ENCODE peak calls at places on chromosomes 16 and 17, in five cellular contexts. E, C, K, A and M are unnamed samples.

GRCh38 chr17:77498875-77499698 is 358.3 kb downstream of the SEC14L1 start:
- DNase-seq in E (peak; percentile 5), C (peak; percentile 7), K (no peak), A (no peak), M (no peak)

GRCh38 chr17:36849871-36850348 is 87.4 kb upstream of the LHX1 start:
- DNase-seq in E (no peak), C (peak; percentile 7), K (no peak), A (no peak), M (no peak)

GRCh38 chr17:42853968-42854790 is 3.2 kb downstream of the AOC3 start:
- DNase-seq in E (no peak), C (no peak), K (no peak), A (no peak), M (no peak)

GRCh38 chr17:67469208-67469980 is 92.3 kb downstream of the PITPNC1 start:
- DNase-seq in E (no peak), C (peak; percentile 40), K (no peak), A (no peak), M (no peak)

GRCh38 chr17:48997827-48998556 is 807 bp downstream of the IGF2BP1 start:
- DNase-seq in E (no peak), C (no peak), K (no peak), A (no peak), M (no peak)

GRCh38 chr16:610513-611381 is 20.0 kb upstream of the WFIKKN1 start:
- DNase-seq in E (peak; percentile 68), C (peak; percentile 40), K (no peak), A (peak; percentile 65), M (peak; percentile 63)

GRCh38 chr16:89172171-89172900 is 788 bp downstream of the CDH15 start:
- DNase-seq in E (no peak), C (no peak), K (no peak), A (no peak), M (no peak)

GRCh38 chr16:76535-77272 is 1.3 kb upstream of the MPG start:
- DNase-seq in E (peak; percentile 71), C (peak; percentile 43), K (no peak), A (peak; percentile 86), M (peak; percentile 83)

GRCh38 chr16:23122107-23122506 is 27.1 kb downstream of the USP31 start:
- DNase-seq in E (no peak), C (no peak), K (no peak), A (no peak), M (no peak)

GRCh38 chr17:64157669-64158180 is 27.8 kb upstream of the ERN1 start:
- DNase-seq in E (no peak), C (no peak), K (no peak), A (no peak), M (no peak)
- H3K27ac ChIP-seq in E (no peak overlapping the region), C (no peak overlapping the region), K (no peak overlapping the region), A (no peak overlapping the region), M (no peak overlapping the region)

DNA sequence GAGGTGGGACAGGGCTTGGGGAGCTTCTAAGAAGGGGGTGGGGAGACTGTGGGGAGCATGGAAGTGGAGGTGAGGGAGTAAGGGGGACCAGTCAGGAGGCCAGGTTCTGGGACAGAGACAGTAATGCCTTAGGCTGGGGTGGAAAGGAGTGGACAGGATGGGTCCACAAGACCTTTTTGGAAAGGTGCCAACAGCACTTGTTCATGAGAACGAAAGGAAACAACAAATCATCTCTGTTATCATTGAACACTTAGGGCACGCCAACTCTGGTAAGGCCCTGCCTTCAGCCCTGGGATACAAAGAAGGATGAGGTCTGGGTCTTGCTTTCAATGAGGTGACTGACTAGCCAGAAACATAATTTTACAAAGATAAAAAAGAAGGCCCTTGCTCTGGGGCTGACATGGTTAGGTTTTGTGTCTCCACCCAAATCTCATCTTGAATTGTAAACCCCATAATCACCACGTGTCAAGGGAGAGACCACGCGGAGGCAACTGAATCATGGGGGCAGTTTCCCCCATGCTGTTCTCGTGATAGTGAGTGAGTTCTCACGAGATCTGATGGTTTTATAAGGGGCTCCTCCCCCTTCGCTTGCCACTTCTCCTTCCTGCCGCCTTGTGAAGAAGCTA is 113.8 kb downstream of the SLC39A11 start:
- DNase-seq in E (no peak), C (no peak), K (no peak), A (no peak), M (no peak)
- H3K27ac ChIP-seq in E (no peak overlapping the region), C (no peak overlapping the region), K (no peak overlapping the region), A (no peak overlapping the region), M (no peak overlapping the region)

GRCh38 chr17:682150-682549 is 32.5 kb downstream of the VPS53 start:
- DNase-seq in E (no peak), C (no peak), K (no peak), A (no peak), M (no peak)

GRCh38 chr17:683499-684254 is 31.0 kb downstream of the VPS53 start:
- DNase-seq in E (no peak), C (no peak), K (no peak), A (no peak), M (no peak)

GRCh38 chr17:685006-685405 is 29.6 kb downstream of the VPS53 start:
- DNase-seq in E (no peak), C (no peak), K (no peak), A (no peak), M (no peak)

GRCh38 chr17:681738-682137 is 32.9 kb downstream of the VPS53 start:
- DNase-seq in E (no peak), C (no peak), K (no peak), A (no peak), M (no peak)

GRCh38 chr17:683040-683439 is 31.6 kb downstream of the VPS53 start:
- DNase-seq in E (no peak), C (no peak), K (no peak), A (no peak), M (no peak)
- H3K27ac ChIP-seq in E (peak overlapping the region; percentile 21), C (no peak overlapping the region), K (no peak overlapping the region), A (no peak overlapping the region), M (no peak overlapping the region)

GRCh38 chr17:29131814-29132682 is 48.1 kb downstream of the MYO18A start:
- DNase-seq in E (no peak), C (no peak), K (no peak), A (no peak), M (no peak)
- H3K27ac ChIP-seq in E (peak overlapping the region; percentile 10), C (peak overlapping the region; percentile 45), K (peak overlapping the region; percentile 37), A (no peak overlapping the region), M (no peak overlapping the region)

GRCh38 chr17:11282586-11282985 is 41.6 kb downstream of the SHISA6 start:
- DNase-seq in E (no peak), C (no peak), K (no peak), A (no peak), M (no peak)

GRCh38 chr17:11278984-11279270 is 37.9 kb downstream of the SHISA6 start:
- DNase-seq in E (no peak), C (no peak), K (no peak), A (no peak), M (no peak)

GRCh38 chr17:11278186-11278983 is 37.4 kb downstream of the SHISA6 start:
- DNase-seq in E (no peak), C (no peak), K (no peak), A (no peak), M (no peak)

GRCh38 chr17:11276486-11276885 is 35.5 kb downstream of the SHISA6 start:
- DNase-seq in E (no peak), C (no peak), K (no peak), A (no peak), M (no peak)

DNA sequence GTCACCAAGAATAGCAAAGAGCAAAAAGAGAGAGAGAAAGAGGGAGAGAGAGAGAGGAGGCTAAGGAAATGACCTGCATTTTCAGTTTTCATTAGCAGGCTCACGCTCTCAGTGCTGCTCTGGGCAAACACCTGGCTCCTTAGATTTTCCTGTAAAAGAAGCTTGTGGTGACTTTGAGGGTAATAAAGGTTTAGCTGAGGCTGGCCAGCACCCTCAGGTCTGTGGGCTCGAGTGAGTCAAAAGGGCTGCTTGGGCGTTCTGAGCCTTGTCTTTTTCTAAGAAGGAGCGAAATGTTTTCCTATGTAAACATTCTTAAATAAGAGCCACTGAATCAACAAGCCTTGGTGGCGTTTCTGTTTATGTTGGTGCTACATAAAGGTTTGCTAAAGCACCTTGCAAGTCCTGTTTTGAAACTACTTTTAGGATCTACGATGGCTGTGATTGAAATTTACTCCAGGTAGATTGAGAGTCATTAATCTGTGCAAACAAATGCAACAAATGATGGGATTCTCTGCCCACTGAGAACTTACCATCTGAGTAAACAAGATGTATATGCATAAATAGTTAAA is 38.8 kb downstream of the SHISA6 start:
- DNase-seq in E (no peak), C (no peak), K (no peak), A (no peak), M (no peak)
- H3K27ac ChIP-seq in E (no peak overlapping the region), C (no peak overlapping the region), K (no peak overlapping the region), A (no peak overlapping the region), M (no peak overlapping the region)

GRCh38 chr16:84532855-84533486 is 28.5 kb upstream of the MEAK7 start:
- DNase-seq in E (no peak), C (no peak), K (no peak), A (no peak), M (no peak)
- H3K27ac ChIP-seq in E (peak overlapping the region; percentile 72), C (no peak overlapping the region), K (peak overlapping the region; percentile 83), A (no peak overlapping the region), M (peak overlapping the region; percentile 46)

DNA sequence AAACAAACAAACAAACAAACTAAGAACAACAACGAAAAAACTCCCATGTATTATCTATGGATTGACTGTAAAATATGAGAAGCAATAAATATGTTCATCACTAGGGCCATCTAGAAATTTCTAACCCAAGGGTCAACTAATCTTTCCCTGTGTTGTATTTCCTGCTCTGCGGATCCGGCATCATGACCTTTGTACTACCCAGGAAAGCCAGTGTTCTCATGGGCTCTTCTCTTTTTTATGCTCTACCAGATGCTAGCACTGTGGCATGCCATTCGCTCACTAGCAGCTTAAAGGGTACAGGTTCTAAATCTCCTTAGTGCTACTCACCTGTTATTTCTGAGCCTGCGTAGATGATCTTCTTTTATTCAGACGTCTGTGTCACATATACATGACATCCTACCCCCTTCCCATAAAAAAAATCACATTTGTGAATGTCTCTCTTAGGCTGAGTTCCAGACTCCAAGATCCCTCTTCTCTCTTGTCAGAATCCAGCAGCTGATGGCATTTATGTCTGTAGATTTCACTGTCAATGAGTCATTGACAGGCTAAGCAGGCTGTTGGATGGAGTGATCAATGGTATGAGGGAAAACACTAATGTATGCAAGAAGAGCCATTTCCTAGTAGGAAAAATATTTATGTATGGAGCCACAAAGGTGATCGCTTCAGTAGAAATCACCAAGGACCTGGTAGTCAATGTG is 100.0 kb downstream of the WWOX start:
- DNase-seq in E (peak; percentile 21), C (no peak), K (no peak), A (no peak), M (peak; percentile 45)
- H3K27ac ChIP-seq in E (no peak overlapping the region), C (no peak overlapping the region), K (no peak overlapping the region), A (no peak overlapping the region), M (no peak overlapping the region)